ENCODE peak calls at places on chromosome 10, in five cellular contexts. H is hepatocyte, B is GM23248, K is GM23338, V is PC-3. Q is an unnamed sample.

GRCh38 chr10:86659721-86660438 is 5.5 kb downstream of the OPN4 start:
- DNase-seq in H (no peak), K (no peak), B (no peak), V (no peak), Q (no peak)

GRCh38 chr10:46544989-46545791 is 11.3 kb downstream of the GPRIN2 start:
- DNase-seq in V (peak; percentile 34), H (no peak), B (peak; percentile 57), K (peak; percentile 84), Q (peak; percentile 44)

GRCh38 chr10:43683451-43684197 is 34.9 kb upstream of the ZNF32 start:
- DNase-seq in V (peak; percentile 25), K (peak; percentile 85), B (peak; percentile 58), H (no peak), Q (no peak)

GRCh38 chr10:131738396-131738735 is 162.4 kb upstream of the PPP2R2D start:
- DNase-seq in K (no peak), B (no peak), V (no peak), H (no peak), Q (no peak)

GRCh38 chr10:55631071-55631654 is 729.9 kb downstream of the ZWINT start:
- DNase-seq in K (peak; percentile 91), V (peak; percentile 86), B (peak; percentile 65), H (peak; percentile 90), Q (peak; percentile 27)

GRCh38 chr10:52703898-52704297 is 68.7 kb downstream of the MBL2 start:
- DNase-seq in K (no peak), H (no peak), B (peak; percentile 16), V (peak; percentile 93), Q (no peak)

GRCh38 chr10:92420554-92421275 is 129.7 kb downstream of the MARCHF5 start:
- DNase-seq in B (peak; percentile 28), V (no peak), K (peak; percentile 69), H (no peak), Q (no peak)

GRCh38 chr10:3192856-3193635 is 20.5 kb upstream of the PITRM1 start:
- DNase-seq in B (peak; percentile 86), V (peak; percentile 64), H (peak; percentile 73), K (peak; percentile 70), Q (peak; percentile 33)

GRCh38 chr10:11328264-11329054 is 283.0 kb downstream of the USP6NL start:
- DNase-seq in B (peak; percentile 55), K (peak; percentile 16), H (no peak), V (no peak), Q (no peak)

GRCh38 chr10:11331178-11331577 is 280.3 kb downstream of the USP6NL start:
- DNase-seq in V (no peak), H (no peak), B (no peak), K (no peak), Q (no peak)

GRCh38 chr10:11330383-11331020 is 280.9 kb downstream of the USP6NL start:
- DNase-seq in K (no peak), H (no peak), B (peak; percentile 62), V (no peak), Q (no peak)

GRCh38 chr10:11329055-11329673 is 282.3 kb downstream of the USP6NL start:
- DNase-seq in K (peak; percentile 21), V (no peak), B (no peak), H (no peak), Q (no peak)

DNA sequence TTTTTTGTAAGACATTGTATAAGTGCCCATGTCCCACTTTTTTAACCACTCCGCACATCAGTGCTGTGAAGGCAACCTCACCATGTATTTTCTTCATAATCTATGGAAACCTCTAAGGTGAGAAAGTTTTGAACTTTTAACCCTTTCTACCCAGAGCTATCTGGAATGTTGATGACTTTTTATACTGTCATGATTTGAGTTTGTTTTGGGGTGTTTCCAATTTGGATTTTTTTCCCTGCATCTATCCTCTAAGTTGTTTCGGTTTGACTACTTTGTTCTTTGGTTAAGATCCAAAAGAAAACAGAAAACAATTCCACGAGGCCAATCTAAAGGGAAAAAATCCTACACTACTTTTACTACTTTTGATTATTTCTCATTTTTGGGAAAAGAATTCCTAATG is 279.7 kb downstream of the USP6NL start:
- DNase-seq in K (no peak), V (no peak), B (no peak), H (no peak), Q (no peak)
- H3K4me2 ChIP-seq in K (no peak overlapping the region), V (no peak overlapping the region), B (no peak overlapping the region), H (no peak overlapping the region), Q (no peak overlapping the region)

GRCh38 chr10:103790580-103790979 is 64.8 kb downstream of the SH3PXD2A start:
- DNase-seq in H (no peak), B (no peak), K (no peak), V (no peak), Q (no peak)
- TF ChIP-seq EZH2 in H (no peak), B (no peak), K (no peak), V (no peak), Q (no peak)

GRCh38 chr10:101116754-101117153 is 14.3 kb upstream of the TLX1 start:
- DNase-seq in H (no peak), K (no peak), V (no peak), B (no peak), Q (no peak)

GRCh38 chr10:101111547-101111946 is 19.6 kb upstream of the TLX1 start:
- DNase-seq in V (no peak), B (no peak), K (no peak), H (no peak), Q (no peak)

GRCh38 chr10:101113890-101114403 is 17.2 kb upstream of the TLX1 start:
- DNase-seq in K (no peak), B (no peak), V (no peak), H (no peak), Q (no peak)

GRCh38 chr10:101110856-101111523 is 20.1 kb upstream of the TLX1 start:
- DNase-seq in K (no peak), V (peak; percentile 15), H (no peak), B (no peak), Q (no peak)

DNA sequence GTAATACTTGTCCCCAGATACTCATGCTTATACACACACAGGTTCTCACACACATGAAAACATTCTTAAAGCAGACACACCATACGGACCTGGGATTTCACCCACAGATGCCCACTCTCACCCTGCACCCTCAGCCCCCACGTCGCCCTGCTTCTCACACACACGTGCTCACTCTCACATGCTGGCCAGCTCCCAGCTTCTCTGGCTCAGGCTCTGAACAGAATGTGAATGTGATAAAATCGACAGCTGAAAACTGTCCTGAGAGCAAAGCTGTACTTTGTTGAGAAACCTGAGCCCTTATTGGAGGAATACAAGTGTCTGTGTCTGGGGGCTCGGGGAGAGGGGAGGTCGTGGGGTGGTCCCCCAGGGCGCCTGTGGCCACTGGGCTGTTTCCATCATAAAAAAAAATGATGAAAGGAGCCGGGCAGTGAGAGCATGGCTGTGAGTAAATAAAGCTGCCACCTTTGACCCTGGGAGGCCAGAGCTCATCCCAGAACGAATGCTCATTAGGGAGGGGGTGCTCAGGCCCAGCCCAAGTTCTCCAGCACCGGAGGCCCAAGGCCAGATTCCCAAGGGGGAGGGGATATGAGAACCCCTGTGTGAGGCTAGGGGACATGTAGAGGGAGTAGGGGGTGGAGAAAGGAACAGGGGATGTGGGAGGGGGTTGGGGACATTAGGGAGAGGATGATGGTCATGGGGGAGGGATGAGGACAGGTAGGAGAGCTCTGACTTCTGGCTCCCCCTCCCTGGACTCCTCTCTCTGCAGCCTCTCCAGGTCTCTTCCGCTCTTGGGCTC is 18.1 kb upstream of the TLX1 start:
- DNase-seq in H (no peak), B (no peak), K (no peak), V (no peak), Q (no peak)
- H3K4me2 ChIP-seq in H (no peak overlapping the region), B (no peak overlapping the region), K (no peak overlapping the region), V (no peak overlapping the region), Q (no peak overlapping the region)

GRCh38 chr10:116270691-116271592 is 2.1 kb downstream of the GFRA1 start:
- DNase-seq in B (peak; percentile 46), H (peak; percentile 19), V (no peak), K (peak; percentile 67), Q (no peak)
- TF ChIP-seq EZH2 in B (no peak), H (peak; percentile 67), V (no peak), K (peak; percentile 89), Q (peak; percentile 75)

GRCh38 chr10:72800000-72800740 is 93.4 kb upstream of the OIT3 start:
- DNase-seq in V (peak; percentile 54), H (no peak), K (peak; percentile 33), B (peak; percentile 27), Q (no peak)
- H3K4me2 ChIP-seq in V (no peak overlapping the region), H (peak overlapping the region; percentile 6), K (no peak overlapping the region), B (no peak overlapping the region), Q (no peak overlapping the region)

DNA sequence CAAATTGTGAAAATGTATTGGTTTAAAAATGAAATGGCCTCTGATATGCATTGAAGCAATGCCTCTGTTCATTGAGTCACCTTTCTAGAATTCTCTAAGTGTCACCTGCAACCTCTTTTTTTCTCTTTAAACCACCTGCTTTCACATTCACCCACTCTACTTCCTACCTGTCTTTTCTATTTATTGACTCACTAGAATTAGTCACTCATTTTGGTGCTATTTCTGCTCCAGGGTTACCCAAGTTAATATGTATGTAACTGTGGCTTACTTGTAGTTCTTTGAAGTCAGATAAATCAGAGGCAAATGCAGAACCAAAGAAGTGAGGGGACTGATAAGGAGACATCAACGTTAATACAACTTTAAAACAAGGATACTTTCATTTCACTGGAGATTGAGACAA is 674.7 kb downstream of the CCSER2 start:
- DNase-seq in K (no peak), H (no peak), V (no peak), B (no peak), Q (no peak)
- TF ChIP-seq EZH2 in K (no peak), H (no peak), V (no peak), B (no peak), Q (no peak)